ENCODE peak calls at places on chromosome 21, in seven cellular contexts. L is IMR-90, V is bronchial epithelial cell, D is thoracic aorta, X is mucosa of descending colon, S is DND-41, Z is choroid plexus epithelial cell. U is an unnamed sample.
A peak's percentile ranks its signal among the peaks of the same experiment; 100 is the strongest.

GRCh38 chr21:33300701-33301631 is 23.8 kb upstream of the IFNAR1 start:
- DNase-seq in L (no peak), V (no peak), D (no peak), X (no peak), S (peak; percentile 71), Z (peak; percentile 24), U (no peak)

GRCh38 chr21:15203740-15204139 is 138.9 kb upstream of the NRIP1 start:
- DNase-seq in L (no peak), V (no peak), D (no peak), X (no peak), S (no peak), Z (no peak), U (no peak)

GRCh38 chr21:33360281-33360680 is 35.5 kb downstream of the IFNAR1 start:
- DNase-seq in L (peak; percentile 80), V (peak; percentile 55), D (no peak), X (no peak), S (no peak), Z (peak; percentile 37), U (peak; percentile 70)

GRCh38 chr21:18877932-18878331 is 474.3 kb upstream of the TMPRSS15 start:
- DNase-seq in L (no peak), V (no peak), D (no peak), X (no peak), S (no peak), Z (peak; percentile 48), U (no peak)

GRCh38 chr21:26966978-26967913 is at the start of gene ADAMTS5:
- DNase-seq in L (peak; percentile 69), V (peak; percentile 47), D (no peak), X (peak; percentile 33), S (no peak), Z (peak; percentile 63), U (peak; percentile 94)

GRCh38 chr21:33199516-33200217 is 30.1 kb upstream of the IFNAR2 start:
- DNase-seq in L (peak; percentile 95), V (peak; percentile 89), D (peak; percentile 74), X (no peak), S (peak; percentile 85), Z (peak; percentile 97), U (peak; percentile 90)

GRCh38 chr21:27221084-27221483 is 254.2 kb upstream of the ADAMTS5 start:
- DNase-seq in L (no peak), V (no peak), D (no peak), X (no peak), S (no peak), Z (no peak), U (no peak)

GRCh38 chr21:26007911-26008579 is 162.5 kb downstream of the APP start:
- DNase-seq in L (peak; percentile 24), V (peak; percentile 40), D (no peak), X (no peak), S (no peak), Z (peak; percentile 47), U (peak; percentile 81)

GRCh38 chr21:25283720-25284119 is 323.6 kb downstream of the MRPL39 start:
- DNase-seq in L (peak; percentile 56), V (peak; percentile 1), D (no peak), X (no peak), S (no peak), Z (peak; percentile 77), U (peak; percentile 48)

GRCh38 chr21:43731476-43731875 is 12.5 kb downstream of the PDXK start:
- DNase-seq in L (no peak), V (no peak), D (no peak), X (peak; percentile 58), S (no peak), Z (no peak), U (no peak)

GRCh38 chr21:31952828-31953227 is 80.0 kb downstream of the HUNK start:
- DNase-seq in L (no peak), V (no peak), D (no peak), X (no peak), S (no peak), Z (no peak), U (no peak)

GRCh38 chr21:28781602-28782274 is 210.9 kb downstream of the LTN1 start:
- DNase-seq in L (peak; percentile 51), V (peak; percentile 40), D (no peak), X (no peak), S (peak; percentile 9), Z (peak; percentile 68), U (peak; percentile 26)

GRCh38 chr21:37452222-37452621 is 85.6 kb downstream of the DYRK1A start:
- DNase-seq in L (peak; percentile 94), V (peak; percentile 52), D (peak; percentile 17), X (no peak), S (no peak), Z (peak; percentile 94), U (peak; percentile 92)

GRCh38 chr21:45635271-45636151 is 8.0 kb upstream of the PCBP3 start:
- DNase-seq in L (no peak), V (no peak), D (no peak), X (no peak), S (no peak), Z (no peak), U (no peak)

GRCh38 chr21:45638707-45639106 is 4.8 kb upstream of the PCBP3 start:
- DNase-seq in L (no peak), V (no peak), D (no peak), X (no peak), S (no peak), Z (no peak), U (no peak)

GRCh38 chr21:45636459-45636858 is 7.1 kb upstream of the PCBP3 start:
- DNase-seq in L (no peak), V (no peak), D (no peak), X (no peak), S (no peak), Z (no peak), U (no peak)

GRCh38 chr21:45637883-45638282 is 5.6 kb upstream of the PCBP3 start:
- DNase-seq in L (no peak), V (no peak), D (no peak), X (no peak), S (no peak), Z (no peak), U (no peak)

GRCh38 chr21:45636921-45637646 is 6.4 kb upstream of the PCBP3 start:
- DNase-seq in L (no peak), V (no peak), D (no peak), X (no peak), S (no peak), Z (no peak), U (no peak)
- H3K4me3 ChIP-seq in L (no peak overlapping the region), V (no peak overlapping the region), D (no peak overlapping the region), X (no peak overlapping the region), S (no peak overlapping the region), Z (no peak overlapping the region), U (no peak overlapping the region)

DNA sequence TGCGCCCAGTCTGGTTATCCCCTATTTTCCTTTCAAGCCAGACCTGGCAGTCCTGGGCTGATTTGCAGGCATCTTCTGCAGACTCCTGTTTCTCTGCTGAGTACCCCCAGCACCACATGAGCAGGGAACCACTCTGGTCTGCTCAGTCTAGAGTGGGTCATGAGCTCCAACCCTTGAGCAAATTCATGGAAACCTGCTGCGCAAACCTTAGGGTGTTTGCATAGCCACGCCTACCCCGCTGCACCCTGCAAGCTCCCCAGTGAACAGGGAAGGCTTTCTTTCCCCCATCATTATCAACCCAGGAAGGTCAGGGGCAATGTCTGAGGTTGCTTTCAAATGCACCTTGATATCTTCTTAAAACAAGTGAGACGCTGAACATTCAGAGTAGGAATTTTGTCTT is 11.0 kb upstream of the KCNE1 start:
- DNase-seq in L (no peak), V (no peak), D (no peak), X (peak; percentile 64), S (no peak), Z (no peak), U (no peak)
- H3K4me3 ChIP-seq in L (no peak overlapping the region), V (no peak overlapping the region), D (no peak overlapping the region), X (no peak overlapping the region), S (no peak overlapping the region), Z (no peak overlapping the region), U (no peak overlapping the region)

DNA sequence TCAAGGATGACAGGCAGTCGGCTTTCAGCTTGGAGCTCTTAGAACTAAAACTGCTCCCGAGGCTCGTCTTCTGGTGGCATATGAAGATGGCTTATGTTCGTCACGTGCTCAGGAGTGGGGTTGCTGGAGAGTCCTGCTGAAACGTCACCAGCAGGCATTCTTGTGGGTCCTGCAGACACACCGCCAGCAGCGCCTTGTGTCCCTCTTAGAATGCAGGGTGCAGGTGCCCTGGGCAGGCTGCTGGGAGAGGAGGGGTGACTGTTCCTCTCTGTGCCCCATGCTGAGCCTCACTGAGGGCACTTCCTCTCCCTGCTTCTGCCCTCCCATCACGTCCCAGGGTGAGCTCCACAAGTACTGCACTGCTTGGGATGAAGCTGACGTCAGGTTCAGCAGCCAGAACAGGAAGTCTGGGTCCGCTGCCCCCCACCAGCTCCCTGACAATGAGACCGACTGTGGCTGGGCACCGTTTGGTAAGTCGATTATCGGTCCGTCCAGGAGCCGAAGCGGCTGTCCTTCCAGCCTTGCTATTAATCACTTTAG is 20.8 kb downstream of the SLC37A1 start:
- DNase-seq in L (no peak), V (no peak), D (no peak), X (no peak), S (peak; percentile 23), Z (no peak), U (no peak)
- H3K4me3 ChIP-seq in L (no peak overlapping the region), V (no peak overlapping the region), D (peak overlapping the region; percentile 27), X (no peak overlapping the region), S (no peak overlapping the region), Z (no peak overlapping the region), U (no peak overlapping the region)

GRCh38 chr21:35857082-35857481 is 203.2 kb downstream of the SETD4 start:
- DNase-seq in L (no peak), V (no peak), D (no peak), X (no peak), S (no peak), Z (no peak), U (no peak)

GRCh38 chr21:35859677-35860076 is 200.6 kb downstream of the SETD4 start:
- DNase-seq in L (no peak), V (no peak), D (no peak), X (no peak), S (no peak), Z (no peak), U (no peak)

GRCh38 chr21:35862969-35863368 is 197.4 kb downstream of the SETD4 start:
- DNase-seq in L (no peak), V (no peak), D (no peak), X (no peak), S (no peak), Z (no peak), U (no peak)

GRCh38 chr21:35861656-35862055 is 198.7 kb downstream of the SETD4 start:
- DNase-seq in L (peak; percentile 13), V (no peak), D (no peak), X (no peak), S (no peak), Z (no peak), U (peak; percentile 82)

GRCh38 chr21:35860181-35860869 is 200.0 kb downstream of the SETD4 start:
- DNase-seq in L (no peak), V (no peak), D (no peak), X (peak; percentile 53), S (no peak), Z (no peak), U (no peak)
- H3K4me3 ChIP-seq in L (no peak overlapping the region), V (no peak overlapping the region), D (no peak overlapping the region), X (no peak overlapping the region), S (no peak overlapping the region), Z (no peak overlapping the region), U (no peak overlapping the region)

GRCh38 chr21:20996421-20997307 is 1.5 kb upstream of the NCAM2 start:
- DNase-seq in L (peak; percentile 16), V (no peak), D (no peak), X (no peak), S (no peak), Z (peak; percentile 89), U (peak; percentile 4)
- H3K4me3 ChIP-seq in L (no peak overlapping the region), V (no peak overlapping the region), D (peak overlapping the region; percentile 71), X (no peak overlapping the region), S (no peak overlapping the region), Z (peak overlapping the region; percentile 68), U (no peak overlapping the region)

U was measured in AG10803.